ENCODE peak calls at places on chromosomes 3 and 15, in nine cellular contexts. One of them, this sample, is unnamed.

GRCh38 chr15:85854345-85855097 is 59.8 kb upstream of the KLHL25 start:
- DNase-seq in dorsolateral prefrontal cortex: no peak
- DNase-seq in AG10803: peak
- DNase-seq in endodermal cell: peak
- DNase-seq in foreskin fibroblast: peak
- DNase-seq in fibroblast of lung: peak
- DNase-seq in HFF-Myc: peak
- DNase-seq in tibial nerve: peak
- DNase-seq in ovary: no peak
- DNase-seq in this sample: peak

GRCh38 chr3:53978386-53978785 is 86.7 kb upstream of the SELENOK start:
- DNase-seq in ovary: no peak
- DNase-seq in HFF-Myc: no peak
- DNase-seq in dorsolateral prefrontal cortex: no peak
- DNase-seq in foreskin fibroblast: no peak
- DNase-seq in tibial nerve: no peak
- DNase-seq in AG10803: no peak
- DNase-seq in endodermal cell: no peak
- DNase-seq in fibroblast of lung: no peak
- DNase-seq in this sample: no peak

GRCh38 chr3:185176756-185177359 is 24.0 kb upstream of the C3orf70 start:
- DNase-seq in tibial nerve: peak
- DNase-seq in dorsolateral prefrontal cortex: no peak
- DNase-seq in foreskin fibroblast: peak
- DNase-seq in AG10803: peak
- DNase-seq in ovary: no peak
- DNase-seq in HFF-Myc: no peak
- DNase-seq in fibroblast of lung: peak
- DNase-seq in endodermal cell: peak
- DNase-seq in this sample: no peak

GRCh38 chr3:187183210-187183862 is 13.9 kb upstream of the RTP1 start:
- DNase-seq in tibial nerve: no peak
- DNase-seq in AG10803: peak
- DNase-seq in ovary: no peak
- DNase-seq in fibroblast of lung: peak
- DNase-seq in HFF-Myc: peak
- DNase-seq in endodermal cell: peak
- DNase-seq in dorsolateral prefrontal cortex: no peak
- DNase-seq in foreskin fibroblast: peak
- DNase-seq in this sample: peak

GRCh38 chr15:66756220-66756769 is 54.3 kb downstream of the SMAD6 start:
- DNase-seq in fibroblast of lung: no peak
- DNase-seq in dorsolateral prefrontal cortex: no peak
- DNase-seq in AG10803: peak
- DNase-seq in endodermal cell: no peak
- DNase-seq in foreskin fibroblast: no peak
- DNase-seq in ovary: no peak
- DNase-seq in tibial nerve: no peak
- DNase-seq in HFF-Myc: no peak
- DNase-seq in this sample: no peak

GRCh38 chr15:22884344-22884743 is 45.9 kb downstream of the NIPA2 start:
- DNase-seq in foreskin fibroblast: no peak
- DNase-seq in endodermal cell: peak
- DNase-seq in ovary: no peak
- DNase-seq in fibroblast of lung: no peak
- DNase-seq in AG10803: no peak
- DNase-seq in dorsolateral prefrontal cortex: peak
- DNase-seq in HFF-Myc: no peak
- DNase-seq in tibial nerve: no peak
- DNase-seq in this sample: no peak

GRCh38 chr3:62109534-62109933 is 263.8 kb downstream of the FEZF2 start:
- DNase-seq in ovary: no peak
- DNase-seq in fibroblast of lung: peak
- DNase-seq in foreskin fibroblast: peak
- DNase-seq in HFF-Myc: peak
- DNase-seq in endodermal cell: peak
- DNase-seq in dorsolateral prefrontal cortex: peak
- DNase-seq in AG10803: peak
- DNase-seq in tibial nerve: no peak
- DNase-seq in this sample: peak

GRCh38 chr3:127640031-127640355 is 11.0 kb downstream of the PODXL2 start:
- DNase-seq in AG10803: no peak
- DNase-seq in fibroblast of lung: no peak
- DNase-seq in HFF-Myc: no peak
- DNase-seq in tibial nerve: no peak
- DNase-seq in dorsolateral prefrontal cortex: no peak
- DNase-seq in endodermal cell: no peak
- DNase-seq in ovary: no peak
- DNase-seq in foreskin fibroblast: no peak
- DNase-seq in this sample: no peak

GRCh38 chr15:76190767-76191538 is 120.3 kb downstream of the ETFA start:
- DNase-seq in ovary: peak
- DNase-seq in AG10803: peak
- DNase-seq in tibial nerve: peak
- DNase-seq in foreskin fibroblast: peak
- DNase-seq in fibroblast of lung: peak
- DNase-seq in HFF-Myc: no peak
- DNase-seq in endodermal cell: peak
- DNase-seq in dorsolateral prefrontal cortex: peak
- DNase-seq in this sample: peak
- H3K4me3 ChIP-seq in ovary: no peak
- H3K4me3 ChIP-seq in AG10803: peak
- H3K4me3 ChIP-seq in tibial nerve: no peak
- H3K4me3 ChIP-seq in foreskin fibroblast: no peak
- H3K4me3 ChIP-seq in fibroblast of lung: no peak
- H3K4me3 ChIP-seq in HFF-Myc: no peak
- H3K4me3 ChIP-seq in endodermal cell: no peak
- H3K4me3 ChIP-seq in dorsolateral prefrontal cortex: no peak
- H3K4me3 ChIP-seq in this sample: peak

GRCh38 chr15:38068600-38068999 is 134.2 kb downstream of the TMCO5A start:
- DNase-seq in fibroblast of lung: peak
- DNase-seq in dorsolateral prefrontal cortex: no peak
- DNase-seq in foreskin fibroblast: no peak
- DNase-seq in endodermal cell: no peak
- DNase-seq in HFF-Myc: no peak
- DNase-seq in ovary: no peak
- DNase-seq in AG10803: no peak
- DNase-seq in tibial nerve: no peak
- DNase-seq in this sample: no peak

GRCh38 chr15:38070778-38071177 is 136.3 kb downstream of the TMCO5A start:
- DNase-seq in foreskin fibroblast: peak
- DNase-seq in HFF-Myc: no peak
- DNase-seq in ovary: no peak
- DNase-seq in AG10803: no peak
- DNase-seq in dorsolateral prefrontal cortex: no peak
- DNase-seq in endodermal cell: no peak
- DNase-seq in tibial nerve: no peak
- DNase-seq in fibroblast of lung: peak
- DNase-seq in this sample: no peak

GRCh38 chr15:38066612-38067011 is 132.2 kb downstream of the TMCO5A start:
- DNase-seq in AG10803: no peak
- DNase-seq in endodermal cell: no peak
- DNase-seq in tibial nerve: no peak
- DNase-seq in ovary: no peak
- DNase-seq in foreskin fibroblast: no peak
- DNase-seq in fibroblast of lung: no peak
- DNase-seq in dorsolateral prefrontal cortex: no peak
- DNase-seq in HFF-Myc: no peak
- DNase-seq in this sample: no peak

GRCh38 chr15:38069506-38069905 is 135.1 kb downstream of the TMCO5A start:
- DNase-seq in HFF-Myc: peak
- DNase-seq in endodermal cell: no peak
- DNase-seq in foreskin fibroblast: peak
- DNase-seq in fibroblast of lung: peak
- DNase-seq in tibial nerve: peak
- DNase-seq in ovary: no peak
- DNase-seq in AG10803: peak
- DNase-seq in dorsolateral prefrontal cortex: no peak
- DNase-seq in this sample: peak

DNA sequence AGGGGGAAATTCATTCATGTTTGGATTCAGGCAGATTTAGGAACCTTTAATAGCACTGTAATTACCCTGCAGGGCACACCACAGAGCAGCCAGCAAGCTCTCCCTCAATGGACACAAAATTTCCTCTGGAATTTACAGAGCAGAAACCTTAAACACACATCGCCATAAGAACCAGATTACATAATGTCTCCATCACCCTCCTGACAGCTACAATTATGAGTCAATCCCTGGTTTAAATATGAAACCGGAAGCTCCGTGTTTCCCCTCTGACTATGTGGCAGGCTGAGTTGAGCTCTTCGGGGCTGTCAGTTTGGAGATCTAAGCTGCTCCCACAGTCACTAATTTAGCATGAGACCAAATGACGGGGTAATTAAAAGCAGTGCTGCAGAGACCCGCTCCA is 134.6 kb downstream of the TMCO5A start:
- DNase-seq in tibial nerve: peak
- DNase-seq in HFF-Myc: peak
- DNase-seq in AG10803: peak
- DNase-seq in foreskin fibroblast: peak
- DNase-seq in fibroblast of lung: peak
- DNase-seq in endodermal cell: no peak
- DNase-seq in dorsolateral prefrontal cortex: no peak
- DNase-seq in ovary: no peak
- DNase-seq in this sample: peak
- H3K4me3 ChIP-seq in tibial nerve: no peak
- H3K4me3 ChIP-seq in HFF-Myc: peak
- H3K4me3 ChIP-seq in AG10803: peak
- H3K4me3 ChIP-seq in foreskin fibroblast: peak
- H3K4me3 ChIP-seq in fibroblast of lung: peak
- H3K4me3 ChIP-seq in endodermal cell: no peak
- H3K4me3 ChIP-seq in dorsolateral prefrontal cortex: peak
- H3K4me3 ChIP-seq in ovary: no peak
- H3K4me3 ChIP-seq in this sample: peak

GRCh38 chr3:6260551-6261191 is 600.2 kb upstream of the GRM7 start:
- DNase-seq in ovary: no peak
- DNase-seq in endodermal cell: no peak
- DNase-seq in AG10803: no peak
- DNase-seq in dorsolateral prefrontal cortex: no peak
- DNase-seq in foreskin fibroblast: no peak
- DNase-seq in tibial nerve: no peak
- DNase-seq in HFF-Myc: no peak
- DNase-seq in fibroblast of lung: no peak
- DNase-seq in this sample: no peak
- H3K4me3 ChIP-seq in ovary: no peak
- H3K4me3 ChIP-seq in endodermal cell: no peak
- H3K4me3 ChIP-seq in AG10803: no peak
- H3K4me3 ChIP-seq in dorsolateral prefrontal cortex: no peak
- H3K4me3 ChIP-seq in foreskin fibroblast: no peak
- H3K4me3 ChIP-seq in tibial nerve: no peak
- H3K4me3 ChIP-seq in HFF-Myc: no peak
- H3K4me3 ChIP-seq in fibroblast of lung: no peak
- H3K4me3 ChIP-seq in this sample: no peak

GRCh38 chr3:176106380-176106779 is 1090.9 kb downstream of the TBL1XR1 start:
- DNase-seq in AG10803: no peak
- DNase-seq in foreskin fibroblast: peak
- DNase-seq in ovary: no peak
- DNase-seq in tibial nerve: no peak
- DNase-seq in endodermal cell: no peak
- DNase-seq in fibroblast of lung: peak
- DNase-seq in HFF-Myc: no peak
- DNase-seq in dorsolateral prefrontal cortex: no peak
- DNase-seq in this sample: no peak
- H3K4me3 ChIP-seq in AG10803: no peak
- H3K4me3 ChIP-seq in foreskin fibroblast: no peak
- H3K4me3 ChIP-seq in ovary: no peak
- H3K4me3 ChIP-seq in tibial nerve: no peak
- H3K4me3 ChIP-seq in endodermal cell: no peak
- H3K4me3 ChIP-seq in fibroblast of lung: no peak
- H3K4me3 ChIP-seq in HFF-Myc: no peak
- H3K4me3 ChIP-seq in dorsolateral prefrontal cortex: no peak
- H3K4me3 ChIP-seq in this sample: no peak